ENCODE peak calls at places on chromosomes 13 and 19, in five cellular contexts. U is SK-N-SH, Y is uterus, Z is kidney, E is tibial artery. O is an unnamed sample. For H3K4me1, the result is how much of the 10 kb centered on the place peaks cover.

GRCh38 chr13:34349091-34349722 is 531.3 kb downstream of the RFC3 start:
- DNase-seq in Y (peak), U (no peak), Z (peak), E (peak), O (no peak)

GRCh38 chr19:55652311-55653078 is 2.3 kb upstream of the U2AF2 start:
- DNase-seq in U (no peak), Z (peak), E (no peak), Y (no peak), O (no peak)

GRCh38 chr19:38250428-38250820 is 5.8 kb downstream of the PPP1R14A start:
- DNase-seq in E (no peak), U (no peak), Z (no peak), Y (no peak), O (no peak)

GRCh38 chr13:77022341-77022740 is 4.6 kb downstream of the FBXL3 start:
- DNase-seq in E (no peak), U (no peak), Z (no peak), Y (no peak), O (no peak)

GRCh38 chr13:97440598-97440997 is 6.6 kb downstream of the RAP2A start:
- DNase-seq in Z (no peak), Y (no peak), E (no peak), U (no peak), O (no peak)

GRCh38 chr13:50384724-50385123 is 369.5 kb downstream of the KCNRG start:
- DNase-seq in Z (no peak), U (no peak), E (no peak), Y (no peak), O (no peak)

GRCh38 chr19:30653646-30654386 is 281.6 kb downstream of the ZNF536 start:
- DNase-seq in E (no peak), U (no peak), Y (no peak), Z (no peak), O (no peak)

GRCh38 chr13:113423225-113424170 is 29.8 kb downstream of the ADPRHL1 start:
- DNase-seq in Y (no peak), Z (no peak), U (no peak), E (no peak), O (no peak)

GRCh38 chr19:51514866-51515481 is 13.4 kb upstream of the SIGLEC12 start:
- DNase-seq in Y (no peak), U (peak), Z (no peak), E (no peak), O (peak)

GRCh38 chr13:81987159-81987558 is 1646.2 kb upstream of the SPRY2 start:
- DNase-seq in U (no peak), E (no peak), Y (no peak), Z (no peak), O (peak)

GRCh38 chr19:48760514-48761221 is 5.3 kb downstream of the FGF21 start:
- DNase-seq in E (no peak), U (no peak), Z (no peak), Y (no peak), O (no peak)

GRCh38 chr13:65855276-65855675 is 1374.9 kb downstream of the PCDH9 start:
- DNase-seq in Y (no peak), U (no peak), Z (no peak), E (no peak), O (no peak)

GRCh38 chr13:75769141-75769905 is 133.2 kb downstream of the LMO7 start:
- DNase-seq in E (no peak), U (peak), Z (no peak), Y (no peak), O (peak)

GRCh38 chr19:33125929-33126388 is 6.0 kb upstream of the WDR88 start:
- DNase-seq in Y (peak), E (no peak), Z (no peak), U (peak), O (peak)

GRCh38 chr13:96444676-96445075 is 354.8 kb downstream of the HS6ST3 start:
- DNase-seq in Z (no peak), Y (no peak), E (no peak), U (no peak), O (no peak)

GRCh38 chr19:1082165-1082927 is 12.8 kb downstream of the POLR2E start:
- DNase-seq in Z (peak), Y (no peak), E (no peak), U (peak), O (peak)

GRCh38 chr13:107299717-107300116 is 731.8 kb upstream of the ARGLU1 start:
- DNase-seq in Y (no peak), E (no peak), Z (no peak), U (no peak), O (no peak)

GRCh38 chr13:105672911-105673310 is 862.6 kb downstream of the EFNB2 start:
- DNase-seq in U (no peak), Z (no peak), E (no peak), Y (no peak), O (no peak)

GRCh38 chr13:28394422-28394821 is 100.5 kb downstream of the FLT1 start:
- DNase-seq in U (no peak), Y (no peak), Z (no peak), E (no peak), O (no peak)

GRCh38 chr13:23965346-23965745 is 68.0 kb upstream of the C1QTNF9B start:
- DNase-seq in Z (no peak), Y (no peak), U (no peak), E (no peak), O (no peak)

GRCh38 chr13:103788061-103788652 is 721.9 kb upstream of the SLC10A2 start:
- DNase-seq in U (no peak), E (no peak), Y (no peak), Z (no peak), O (peak)

GRCh38 chr19:2171349-2172145 is 7.8 kb downstream of the DOT1L start:
- DNase-seq in Y (no peak), E (no peak), Z (peak), U (peak), O (no peak)

GRCh38 chr19:39409886-39410619 is 2.4 kb upstream of the PLEKHG2 start:
- DNase-seq in Z (peak), U (peak), Y (peak), E (peak), O (no peak)

GRCh38 chr19:13078897-13079541 is 23.6 kb downstream of the LYL1 start:
- DNase-seq in E (no peak), Y (peak), U (no peak), Z (no peak), O (no peak)

GRCh38 chr13:96068729-96069128 is 15.5 kb upstream of the UGGT2 start:
- DNase-seq in U (no peak), Z (no peak), E (no peak), Y (no peak), O (no peak)

GRCh38 chr19:4589579-4590410 is 30.3 kb upstream of the SEMA6B start:
- DNase-seq in Z (no peak), Y (no peak), U (peak), E (no peak), O (no peak)

GRCh38 chr19:49441960-49442350 is 628 bp upstream of the SLC17A7 start:
- DNase-seq in Y (no peak), Z (no peak), E (no peak), U (peak), O (no peak)

GRCh38 chr19:9836021-9836420 is 903 bp downstream of the PIN1 start:
- DNase-seq in Z (no peak), U (peak), Y (no peak), E (no peak), O (peak)

GRCh38 chr13:18943273-18943672 is 238.4 kb downstream of the TUBA3C start:
- DNase-seq in E (no peak), U (no peak), Z (peak), Y (no peak), O (no peak)

GRCh38 chr19:46977548-46977947 is 42.1 kb upstream of the NPAS1 start:
- DNase-seq in E (no peak), Z (no peak), Y (no peak), U (peak), O (no peak)

GRCh38 chr13:30341815-30342570 is 34.6 kb upstream of the KATNAL1 start:
- DNase-seq in E (peak), U (peak), Y (peak), Z (peak), O (peak)

GRCh38 chr13:72849571-72849970 is 67.6 kb downstream of the PIBF1 start:
- DNase-seq in Y (no peak), E (no peak), Z (no peak), U (no peak), O (no peak)

GRCh38 chr19:2494084-2494446 is 18.1 kb downstream of the GADD45B start:
- DNase-seq in Y (no peak), Z (no peak), U (peak), E (no peak), O (peak)

GRCh38 chr13:98557934-98558630 is 18.8 kb downstream of the STK24 start:
- DNase-seq in E (peak), U (no peak), Z (no peak), Y (no peak), O (peak)

GRCh38 chr19:13022859-13023636 is 27.8 kb downstream of the NFIX start:
- DNase-seq in Z (peak), E (peak), U (peak), Y (peak), O (peak)

GRCh38 chr19:48094843-48095203 is 15.8 kb downstream of the PLA2G4C start:
- DNase-seq in U (no peak), E (no peak), Z (no peak), Y (no peak), O (no peak)

GRCh38 chr13:66972659-66973058 is 257.5 kb downstream of the PCDH9 start:
- DNase-seq in E (no peak), U (no peak), Y (no peak), Z (no peak), O (no peak)

GRCh38 chr19:10104665-10105221 is 1.4 kb upstream of the PPAN start:
- DNase-seq in Y (no peak), U (no peak), Z (peak), E (no peak), O (no peak)

GRCh38 chr19:3518669-3519068 is 12.6 kb downstream of the FZR1 start:
- DNase-seq in Y (no peak), E (no peak), Z (no peak), U (no peak), O (no peak)

GRCh38 chr19:3519126-3519525 is 13.0 kb downstream of the FZR1 start:
- DNase-seq in Z (no peak), U (no peak), E (no peak), Y (no peak), O (no peak)

GRCh38 chr19:3518231-3518630 is 12.1 kb downstream of the FZR1 start:
- DNase-seq in U (no peak), Z (no peak), Y (no peak), E (no peak), O (no peak)

GRCh38 chr19:3521104-3521445 is 15.0 kb downstream of the FZR1 start:
- DNase-seq in U (no peak), E (no peak), Z (no peak), Y (no peak), O (no peak)

GRCh38 chr19:3520166-3521103 is 14.3 kb downstream of the FZR1 start:
- DNase-seq in U (peak), Z (peak), Y (no peak), E (no peak), O (no peak)
- TF ChIP-seq CTCF in U (no peak), Z (no peak), Y (no peak), E (no peak), O (no peak)

DNA sequence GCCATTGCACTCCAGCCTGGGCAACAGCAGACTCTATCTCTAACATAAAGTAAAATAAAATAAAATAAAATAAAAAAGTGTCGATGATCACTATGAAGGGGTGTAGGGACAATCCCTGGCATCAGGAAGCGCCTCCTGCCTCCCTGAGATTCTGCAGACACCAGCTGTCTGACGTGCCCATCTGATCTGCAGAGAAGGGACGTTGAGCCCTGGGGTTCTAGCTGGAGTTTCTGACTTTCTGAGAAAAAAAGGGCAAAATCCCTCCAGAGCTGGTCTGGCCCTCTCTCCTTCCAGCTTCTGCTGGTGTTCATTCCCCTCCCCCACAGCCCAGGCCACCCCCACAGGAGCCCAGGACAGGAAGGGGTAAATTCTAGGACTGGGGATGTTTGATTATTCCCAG is 2.4 kb upstream of the ADGRE5 start:
- DNase-seq in Z (no peak), E (no peak), U (peak), Y (no peak), O (no peak)
- H3K4me1 ChIP-seq in Z (under half), E (half or more), U (under half), Y (under half), O (under half)

GRCh38 chr19:34480491-34480890 is 1.1 kb upstream of the WTIP start:
- DNase-seq in Z (peak), U (no peak), Y (no peak), E (peak), O (no peak)

GRCh38 chr19:34480971-34481821 is at the start of gene WTIP:
- DNase-seq in Y (peak), U (peak), Z (peak), E (peak), O (peak)

GRCh38 chr19:34481861-34482379 is 362 bp downstream of the WTIP start:
- DNase-seq in E (peak), U (peak), Z (peak), Y (no peak), O (no peak)

GRCh38 chr19:34484328-34484727 is 2.8 kb downstream of the WTIP start:
- DNase-seq in Z (no peak), Y (no peak), E (peak), U (no peak), O (no peak)

DNA sequence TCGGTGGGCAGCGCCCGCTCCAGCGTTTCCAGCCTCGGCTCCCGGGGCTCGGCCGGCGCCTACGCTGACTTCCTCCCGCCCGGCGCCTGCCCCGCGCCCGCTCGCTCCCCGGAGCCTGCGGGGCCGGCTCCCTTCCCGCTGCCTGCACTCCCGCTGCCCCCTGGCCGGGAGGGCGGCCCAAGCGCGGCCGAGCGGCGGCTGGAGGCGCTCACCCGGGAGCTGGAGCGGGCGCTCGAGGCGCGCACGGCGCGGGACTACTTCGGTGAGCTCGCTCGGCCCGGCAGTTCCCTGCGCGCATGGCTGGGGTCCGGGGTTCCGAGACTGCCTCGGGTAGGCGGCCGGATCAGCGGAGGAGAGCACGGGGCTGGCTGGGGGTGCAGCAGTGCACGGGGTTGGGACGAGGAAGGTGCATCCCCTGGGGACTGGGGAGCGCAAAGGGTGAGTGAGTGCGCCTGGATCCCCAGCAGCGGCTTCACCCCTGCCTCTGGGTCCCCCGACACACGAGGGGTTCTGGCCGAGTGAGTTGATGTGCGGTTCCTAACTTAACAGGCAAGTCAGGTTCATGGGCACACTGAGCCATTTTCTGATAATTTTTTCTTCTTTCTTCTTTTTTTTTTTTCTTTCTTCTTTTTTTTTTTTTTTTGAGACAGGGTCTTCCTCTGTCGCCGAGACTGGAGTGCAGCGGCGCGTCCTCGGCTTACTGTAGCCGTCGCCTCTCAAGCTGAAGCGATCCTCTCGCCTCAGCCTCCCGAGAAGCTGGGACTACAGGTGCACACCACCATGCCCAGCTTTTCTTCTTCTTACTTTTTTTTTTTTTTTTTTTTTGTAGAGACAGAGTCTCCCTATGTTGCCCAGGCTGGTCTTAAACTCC is 1.1 kb downstream of the WTIP start:
- DNase-seq in Z (peak), U (peak), E (peak), Y (no peak), O (peak)
- H3K4me3 ChIP-seq in Z (peak), U (peak), E (peak), Y (peak), O (peak)

GRCh38 chr19:19626516-19627441 is 1.2 kb downstream of the LPAR2 start:
- DNase-seq in Y (no peak), Z (peak), U (no peak), E (no peak), O (no peak)

GRCh38 chr19:19627442-19627715 is 641 bp downstream of the LPAR2 start:
- DNase-seq in U (no peak), Z (no peak), E (no peak), Y (no peak), O (no peak)

GRCh38 chr19:19628499-19629134 is 597 bp upstream of the LPAR2 start:
- DNase-seq in Y (no peak), U (peak), E (no peak), Z (peak), O (peak)

GRCh38 chr19:19630062-19630414 is 2.0 kb upstream of the LPAR2 start:
- DNase-seq in Z (peak), U (no peak), E (no peak), Y (no peak), O (no peak)

GRCh38 chr19:19627716-19628498 is at the start of gene LPAR2:
- DNase-seq in U (peak), Z (peak), Y (no peak), E (no peak), O (peak)
- TF ChIP-seq CTCF in U (no peak), Z (no peak), Y (no peak), E (no peak), O (no peak)

GRCh38 chr13:46621133-46621532 is 68.2 kb downstream of the LRCH1 start:
- DNase-seq in Z (no peak), E (no peak), Y (no peak), U (no peak), O (no peak)
- H3K4me1 ChIP-seq in Z (under half), E (under half), Y (under half), U (under half), O (half or more)

DNA sequence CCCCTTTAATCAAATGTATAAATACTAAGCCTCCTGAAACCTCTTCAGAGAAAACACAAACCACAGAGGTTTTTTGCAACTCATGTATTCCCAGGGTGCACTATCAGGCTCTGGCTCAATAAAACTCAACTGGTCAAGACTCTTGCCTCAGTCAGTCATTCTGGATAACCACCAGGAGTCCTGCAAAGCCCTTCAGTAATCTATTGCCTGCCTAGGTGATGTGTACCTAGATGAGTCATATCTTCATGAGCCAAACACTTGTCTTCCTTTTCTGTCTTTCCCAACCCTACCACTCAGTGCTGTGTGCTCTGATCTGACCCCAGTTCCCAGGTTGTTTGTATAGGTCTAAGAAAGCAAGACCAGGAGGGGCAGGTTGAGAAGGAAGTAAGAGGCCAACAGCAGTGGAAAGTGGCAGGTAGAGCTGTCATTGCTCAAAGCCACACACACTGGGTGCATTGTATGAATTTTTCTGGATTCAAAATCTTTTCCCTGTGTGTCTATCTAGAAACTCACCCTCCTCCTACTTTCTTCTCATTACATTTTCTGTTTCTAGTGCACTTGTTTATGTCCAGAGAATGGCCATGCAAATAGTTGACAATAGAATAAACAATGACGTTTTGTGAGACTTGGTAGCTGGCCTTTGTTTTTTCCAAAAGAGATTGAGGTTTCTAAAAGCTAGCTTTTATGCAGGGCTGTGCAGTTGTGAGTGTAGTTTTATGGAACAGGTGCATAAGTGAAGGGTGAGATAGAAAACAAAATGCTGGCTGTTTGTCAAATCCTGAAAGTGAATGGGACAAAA is 48.1 kb downstream of the PSG1 start:
- DNase-seq in Z (no peak), Y (no peak), U (no peak), E (no peak), O (no peak)
- H3K4me3 ChIP-seq in Z (no peak), Y (no peak), U (no peak), E (no peak), O (no peak)